ENCODE peak calls at places on chromosomes 3 and 15, in four cellular contexts. S is stimulated activated CD4-positive, alpha-beta T cell treated with anti-CD3 and anti-CD28 coated beads, Interleukin-1b, Interleukin-23, amount 100 ng/mL, for 24 hours; H is endothelial cell; C is KBM-7. J is an unnamed sample.

GRCh38 chr3:49630784-49631183 is 43.4 kb upstream of the APEH start:
- DNase-seq in S (no peak), H (no peak), C (no peak), J (no peak)

GRCh38 chr15:99430881-99431401 is 134.8 kb upstream of the MEF2A start:
- DNase-seq in S (no peak), H (no peak), C (no peak), J (no peak)

GRCh38 chr3:64016941-64017620 is 6.2 kb downstream of the PSMD6 start:
- DNase-seq in S (no peak), H (no peak), C (no peak), J (no peak)

GRCh38 chr15:81336568-81336967 is 12.6 kb upstream of the STARD5 start:
- DNase-seq in S (no peak), H (no peak), C (peak), J (no peak)

GRCh38 chr3:153462550-153462949 is 300.5 kb downstream of the RAP2B start:
- DNase-seq in S (no peak), H (no peak), C (no peak), J (no peak)

GRCh38 chr3:118932822-118933558 is 101.7 kb downstream of the IGSF11 start:
- DNase-seq in S (no peak), H (no peak), C (no peak), J (no peak)

GRCh38 chr15:101479851-101480612 is 9.5 kb downstream of the PCSK6 start:
- DNase-seq in S (no peak), H (no peak), C (no peak), J (peak)

GRCh38 chr3:194575484-194576210 is 57.6 kb downstream of the TMEM44 start:
- DNase-seq in S (no peak), H (no peak), C (no peak), J (no peak)

GRCh38 chr3:169453256-169454059 is 210.1 kb downstream of the MECOM start:
- DNase-seq in S (no peak), H (no peak), C (no peak), J (no peak)

GRCh38 chr3:13504161-13504831 is 24.2 kb downstream of the HDAC11 start:
- DNase-seq in S (no peak), H (no peak), C (no peak), J (no peak)

GRCh38 chr3:176262071-176262470 is 935.2 kb downstream of the TBL1XR1 start:
- DNase-seq in S (no peak), H (no peak), C (no peak), J (no peak)

GRCh38 chr3:111277226-111277625 is 205.6 kb downstream of the NECTIN3 start:
- DNase-seq in S (no peak), H (no peak), C (no peak), J (no peak)

GRCh38 chr3:115156255-115156654 is 9.2 kb upstream of the ZBTB20 start:
- DNase-seq in S (no peak), H (no peak), C (no peak), J (peak)

GRCh38 chr3:170506556-170506955 is 79.3 kb downstream of the SLC7A14 start:
- DNase-seq in S (no peak), H (no peak), C (no peak), J (no peak)

GRCh38 chr3:48409291-48410201 is 20.3 kb downstream of the PLXNB1 start:
- DNase-seq in S (no peak), H (no peak), C (no peak), J (no peak)

GRCh38 chr3:102229062-102229655 is 205.7 kb upstream of the ZPLD1 start:
- DNase-seq in S (peak), H (peak), C (peak), J (peak)

GRCh38 chr3:58518304-58518789 is 18.6 kb downstream of the ACOX2 start:
- DNase-seq in S (no peak), H (no peak), C (no peak), J (no peak)

GRCh38 chr3:20822251-20822650 is 636.2 kb upstream of the SGO1 start:
- DNase-seq in S (no peak), H (no peak), C (no peak), J (no peak)

GRCh38 chr3:12312010-12312409 is 23.1 kb downstream of the PPARG start:
- DNase-seq in S (no peak), H (no peak), C (no peak), J (no peak)

GRCh38 chr3:38002291-38002876 is 11.8 kb downstream of the VILL start:
- DNase-seq in S (no peak), H (no peak), C (no peak), J (no peak)

GRCh38 chr3:59782664-59783063 is 732.8 kb upstream of the CFAP20DC start:
- DNase-seq in S (no peak), H (no peak), C (no peak), J (no peak)

GRCh38 chr3:33901862-33902563 is 103.6 kb downstream of the PDCD6IP start:
- DNase-seq in S (no peak), H (no peak), C (no peak), J (no peak)

GRCh38 chr15:61831505-61831921 is 228.7 kb downstream of the VPS13C start:
- DNase-seq in S (no peak), H (no peak), C (peak), J (no peak)

GRCh38 chr3:57397175-57398026 is 104.9 kb upstream of the ASB14 start:
- DNase-seq in S (peak), H (peak), C (peak), J (peak)

GRCh38 chr15:76337047-76337738 is 620 bp downstream of the ISL2 start:
- DNase-seq in S (no peak), H (no peak), C (peak), J (peak)

J was measured in COLO829.